ENCODE peak calls at places on chromosomes 3 and 15, in four cellular contexts. P, U, W and O are unnamed samples.

GRCh38 chr3:161508852-161509477 is 12.4 kb downstream of the OTOL1 start:
- DNase-seq in P (no peak), W (no peak), U (no peak), O (no peak)

GRCh38 chr15:58427987-58428386 is 3.8 kb upstream of the LIPC start:
- DNase-seq in W (no peak), P (no peak), U (no peak), O (no peak)

GRCh38 chr3:188520466-188520865 is 366.5 kb downstream of the LPP start:
- DNase-seq in U (no peak), P (no peak), W (no peak), O (no peak)

GRCh38 chr15:60840703-60841411 is 361.9 kb upstream of the ICE2 start:
- DNase-seq in P (no peak), U (no peak), W (peak; percentile 59), O (no peak)

GRCh38 chr3:43688245-43688650 is 2.5 kb upstream of the ABHD5 start:
- DNase-seq in U (no peak), W (no peak), P (peak; percentile 52), O (no peak)

GRCh38 chr15:75389791-75390382 is 21.5 kb upstream of the MAN2C1 start:
- DNase-seq in W (no peak), P (no peak), U (no peak), O (no peak)

GRCh38 chr3:178060406-178060805 is 475.8 kb upstream of the KCNMB2 start:
- DNase-seq in P (no peak), W (no peak), U (no peak), O (no peak)

GRCh38 chr15:81887913-81888312 is 157.9 kb downstream of the MEX3B start:
- DNase-seq in P (no peak), U (no peak), W (no peak), O (no peak)

GRCh38 chr3:190996376-190996775 is 133.9 kb upstream of the GMNC start:
- DNase-seq in U (no peak), P (no peak), W (no peak), O (no peak)

GRCh38 chr3:107928084-107928445 is 162.8 kb downstream of the CD47 start:
- DNase-seq in U (peak; percentile 8), P (no peak), W (no peak), O (no peak)
- H3K4me1 ChIP-seq in U (peaks cover 4% of the 10 kb centered on the region), P (no peaks in the 10 kb centered on the region), W (peaks cover 8% of the 10 kb centered on the region), O (peaks cover 1% of the 10 kb centered on the region)

DNA sequence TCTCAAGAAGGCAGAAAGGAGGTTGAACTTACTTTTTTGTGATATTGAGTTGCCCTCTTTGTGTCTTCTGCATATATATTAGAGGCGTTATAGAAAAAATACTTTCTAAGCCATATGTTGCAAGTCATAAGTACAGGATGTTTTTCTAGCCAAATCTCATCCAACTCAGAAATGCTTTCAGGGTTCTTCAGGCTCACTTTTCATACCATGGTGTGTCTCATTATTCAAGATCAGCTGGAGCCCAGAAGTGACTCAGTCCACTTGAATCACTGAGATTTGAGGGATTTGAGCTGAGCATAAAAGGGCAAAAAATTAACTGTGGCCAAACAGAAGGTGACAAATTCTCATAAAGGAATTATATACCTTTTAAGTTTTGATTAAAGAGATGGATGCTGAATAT is 157.3 kb downstream of the WNT5A start:
- DNase-seq in W (no peak), P (no peak), U (no peak), O (no peak)
- H3K4me3 ChIP-seq in W (no peak overlapping the region), P (no peak overlapping the region), U (no peak overlapping the region), O (no peak overlapping the region)

DNA sequence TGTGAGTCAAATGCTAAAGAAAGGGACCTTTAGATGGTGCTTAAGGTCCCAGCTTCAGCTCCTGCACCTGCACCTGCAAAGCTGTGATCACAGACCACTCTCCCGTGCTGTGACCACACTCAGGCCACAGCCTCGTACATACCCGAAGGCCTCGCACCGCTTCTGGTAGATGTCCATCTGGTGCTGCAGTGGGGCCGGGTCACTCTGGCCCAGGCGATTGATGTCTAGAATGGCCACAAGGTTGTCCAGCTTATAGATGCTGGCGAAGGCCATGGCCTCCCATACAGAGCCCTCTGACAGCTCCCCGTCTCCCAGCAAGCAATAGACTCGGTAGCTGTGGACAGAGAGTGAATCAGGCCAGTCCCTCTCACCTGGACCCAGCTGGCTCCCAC is 21.0 kb downstream of the TKT start:
- DNase-seq in P (no peak), W (no peak), U (no peak), O (no peak)
- H3K36me3 ChIP-seq in P (peaks cover 99% of the 10 kb centered on the region), W (peaks cover 24% of the 10 kb centered on the region), U (no peaks in the 10 kb centered on the region), O (peaks cover 63% of the 10 kb centered on the region)

DNA sequence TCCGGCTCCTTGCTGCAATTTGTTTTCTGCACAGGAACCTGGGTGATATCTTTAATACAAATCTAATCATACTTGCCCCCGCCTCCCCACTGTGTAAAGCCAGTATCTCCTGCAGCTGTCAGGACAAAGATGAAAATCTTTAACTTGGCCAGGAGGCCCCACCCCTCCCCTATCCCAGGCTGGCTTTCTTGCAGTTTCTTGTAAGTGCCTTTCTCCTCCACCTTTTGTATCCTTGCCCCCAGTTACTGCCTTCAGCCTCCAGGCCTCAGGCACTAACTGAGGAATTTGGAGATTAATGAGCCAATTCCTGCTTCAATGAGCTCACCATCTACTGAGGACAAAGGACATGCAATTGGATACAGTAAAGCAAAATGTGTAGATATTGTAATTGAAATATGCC is 6.5 kb downstream of the GCSAM start:
- DNase-seq in P (no peak), U (no peak), W (no peak), O (no peak)
- H3K4me1 ChIP-seq in P (no peaks in the 10 kb centered on the region), U (no peaks in the 10 kb centered on the region), W (peaks cover 68% of the 10 kb centered on the region), O (no peaks in the 10 kb centered on the region)

GRCh38 chr3:142105991-142106390 is 43.4 kb downstream of the TFDP2 start:
- DNase-seq in P (no peak), W (no peak), U (no peak), O (no peak)
- H3K4me3 ChIP-seq in P (no peak overlapping the region), W (no peak overlapping the region), U (no peak overlapping the region), O (no peak overlapping the region)

GRCh38 chr3:197380786-197381185 is 82.4 kb upstream of the DLG1 start:
- DNase-seq in U (no peak), P (no peak), W (no peak), O (no peak)
- H3K36me3 ChIP-seq in U (no peaks in the 10 kb centered on the region), P (no peaks in the 10 kb centered on the region), W (no peaks in the 10 kb centered on the region), O (no peaks in the 10 kb centered on the region)

GRCh38 chr3:30665539-30665938 is 59.1 kb downstream of the TGFBR2 start:
- DNase-seq in U (no peak), P (no peak), W (no peak), O (no peak)

GRCh38 chr3:30664884-30665283 is 58.5 kb downstream of the TGFBR2 start:
- DNase-seq in W (peak; percentile 71), P (no peak), U (no peak), O (no peak)

GRCh38 chr3:30666564-30667249 is 60.3 kb downstream of the TGFBR2 start:
- DNase-seq in P (no peak), U (no peak), W (peak; percentile 44), O (no peak)

GRCh38 chr3:30668051-30668609 is 61.7 kb downstream of the TGFBR2 start:
- DNase-seq in P (no peak), W (no peak), U (no peak), O (no peak)

GRCh38 chr3:30667250-30667585 is 60.8 kb downstream of the TGFBR2 start:
- DNase-seq in W (peak; percentile 72), P (no peak), U (no peak), O (no peak)
- H3K4me1 ChIP-seq in W (peaks cover 84% of the 10 kb centered on the region), P (peaks cover 4% of the 10 kb centered on the region), U (peaks cover 4% of the 10 kb centered on the region), O (peaks cover 12% of the 10 kb centered on the region)